ENCODE peak calls at places on chromosomes 16 and 17, in seven cellular contexts. N, L, Y, Q, W, C and R are unnamed samples.

GRCh38 chr17:67221062-67221998 is 23.7 kb downstream of the HELZ start:
- DNase-seq in N (no peak), L (peak; percentile 53), Y (peak; percentile 49), Q (peak; percentile 50), W (no peak), C (peak; percentile 65), R (peak; percentile 46)

GRCh38 chr16:70250748-70251650 is 741 bp downstream of the EXOSC6 start:
- DNase-seq in N (no peak), L (peak; percentile 61), Y (peak; percentile 41), Q (no peak), W (no peak), C (peak; percentile 40), R (peak; percentile 55)

GRCh38 chr17:69608808-69609494 is 194.5 kb downstream of the MAP2K6 start:
- DNase-seq in N (no peak), L (no peak), Y (no peak), Q (no peak), W (peak; percentile 63), C (peak; percentile 65), R (peak; percentile 88)

GRCh38 chr17:64781394-64781793 is 119.3 kb upstream of the SMURF2 start:
- DNase-seq in N (no peak), L (peak; percentile 49), Y (peak; percentile 61), Q (no peak), W (peak; percentile 79), C (peak; percentile 37), R (no peak)

GRCh38 chr16:88453621-88454314 is 688 bp downstream of the ZFPM1 start:
- DNase-seq in N (peak; percentile 32), L (peak; percentile 81), Y (peak; percentile 59), Q (no peak), W (no peak), C (no peak), R (peak; percentile 55)

GRCh38 chr17:1486802-1487695 is 5.4 kb downstream of the MYO1C start:
- DNase-seq in N (peak; percentile 73), L (peak; percentile 91), Y (peak; percentile 92), Q (no peak), W (peak; percentile 96), C (no peak), R (peak; percentile 40)

GRCh38 chr16:87044031-87044380 is 273.2 kb downstream of the C16orf95 start:
- DNase-seq in N (no peak), L (no peak), Y (no peak), Q (no peak), W (peak; percentile 64), C (no peak), R (peak; percentile 49)

GRCh38 chr16:11029948-11030347 is 85.6 kb downstream of the CLEC16A start:
- DNase-seq in N (no peak), L (no peak), Y (no peak), Q (no peak), W (no peak), C (no peak), R (no peak)

GRCh38 chr17:67227488-67227887 is 17.5 kb downstream of the HELZ start:
- DNase-seq in N (no peak), L (no peak), Y (no peak), Q (no peak), W (no peak), C (no peak), R (no peak)

GRCh38 chr16:51161440-51162195 is 10.5 kb upstream of the SALL1 start:
- DNase-seq in N (no peak), L (no peak), Y (no peak), Q (peak; percentile 9), W (no peak), C (no peak), R (peak; percentile 87)

GRCh38 chr16:89025636-89026035 is 48.6 kb upstream of the CBFA2T3 start:
- DNase-seq in N (no peak), L (no peak), Y (no peak), Q (no peak), W (no peak), C (no peak), R (no peak)

GRCh38 chr17:43416998-43417891 is 18.5 kb downstream of the ARL4D start:
- DNase-seq in N (no peak), L (no peak), Y (no peak), Q (no peak), W (peak; percentile 92), C (peak; percentile 73), R (no peak)

GRCh38 chr17:13492351-13493122 is 109.2 kb downstream of the HS3ST3A1 start:
- DNase-seq in N (no peak), L (no peak), Y (no peak), Q (no peak), W (no peak), C (no peak), R (peak; percentile 33)

GRCh38 chr16:49278567-49278827 is 3.1 kb downstream of the CBLN1 start:
- DNase-seq in N (no peak), L (no peak), Y (no peak), Q (no peak), W (no peak), C (no peak), R (no peak)

GRCh38 chr16:66273644-66274334 is 92.7 kb upstream of the CDH5 start:
- DNase-seq in N (no peak), L (peak; percentile 50), Y (no peak), Q (no peak), W (no peak), C (peak; percentile 43), R (peak; percentile 71)

GRCh38 chr17:17567631-17568030 is 23.9 kb downstream of the PEMT start:
- DNase-seq in N (no peak), L (no peak), Y (no peak), Q (no peak), W (peak; percentile 88), C (no peak), R (no peak)

GRCh38 chr17:60766778-60767190 is 89.1 kb downstream of the BCAS3 start:
- DNase-seq in N (no peak), L (no peak), Y (peak; percentile 18), Q (no peak), W (no peak), C (no peak), R (no peak)

GRCh38 chr17:71342726-71343125 is 778.1 kb upstream of the SOX9 start:
- DNase-seq in N (no peak), L (no peak), Y (no peak), Q (no peak), W (no peak), C (no peak), R (peak; percentile 75)

GRCh38 chr17:45371414-45372324 is 54.8 kb upstream of the MAP3K14 start:
- DNase-seq in N (peak; percentile 31), L (peak; percentile 99), Y (peak; percentile 70), Q (no peak), W (peak; percentile 88), C (peak; percentile 95), R (peak; percentile 97)

GRCh38 chr16:85449195-85449884 is 163.8 kb upstream of the GSE1 start:
- DNase-seq in N (no peak), L (no peak), Y (no peak), Q (no peak), W (no peak), C (no peak), R (no peak)

GRCh38 chr16:25691519-25692091 is at the start of gene HS3ST4:
- DNase-seq in N (no peak), L (peak; percentile 73), Y (no peak), Q (peak; percentile 69), W (no peak), C (no peak), R (no peak)